ENCODE peak calls at places on chromosomes 12 and 14, in four cellular contexts. One of them, this sample, is unnamed.

GRCh38 chr12:122665759-122666158 is 37.4 kb downstream of the HCAR2 start:
- DNase-seq in body of pancreas: no peak
- DNase-seq in A549: no peak
- DNase-seq in erythroblast: no peak
- DNase-seq in this sample: no peak

GRCh38 chr12:91361864-91362263 is 179.2 kb upstream of the DCN start:
- DNase-seq in body of pancreas: no peak
- DNase-seq in A549: peak; percentile 55
- DNase-seq in erythroblast: peak; percentile 12
- DNase-seq in this sample: peak; percentile 9

GRCh38 chr14:81170104-81170828 is 50.5 kb downstream of the GTF2A1 start:
- DNase-seq in A549: peak; percentile 91
- DNase-seq in body of pancreas: peak; percentile 94
- DNase-seq in erythroblast: peak; percentile 93
- DNase-seq in this sample: peak; percentile 50

GRCh38 chr12:50276912-50277671 is 6.2 kb downstream of the LIMA1 start:
- DNase-seq in A549: no peak
- DNase-seq in erythroblast: no peak
- DNase-seq in body of pancreas: no peak
- DNase-seq in this sample: no peak

GRCh38 chr12:32437095-32437515 is 37.7 kb downstream of the FGD4 start:
- DNase-seq in A549: peak; percentile 92
- DNase-seq in body of pancreas: no peak
- DNase-seq in erythroblast: no peak
- DNase-seq in this sample: peak; percentile 59

GRCh38 chr12:121916719-121917118 is 1.7 kb upstream of the CFAP251 start:
- DNase-seq in A549: peak; percentile 62
- DNase-seq in erythroblast: peak; percentile 12
- DNase-seq in body of pancreas: no peak
- DNase-seq in this sample: no peak

GRCh38 chr12:63163542-63163941 is 12.5 kb upstream of the AVPR1A start:
- DNase-seq in erythroblast: no peak
- DNase-seq in body of pancreas: no peak
- DNase-seq in A549: no peak
- DNase-seq in this sample: no peak

GRCh38 chr12:118058881-118059644 is 1.9 kb downstream of the WSB2 start:
- DNase-seq in A549: no peak
- DNase-seq in body of pancreas: no peak
- DNase-seq in erythroblast: no peak
- DNase-seq in this sample: no peak

DNA sequence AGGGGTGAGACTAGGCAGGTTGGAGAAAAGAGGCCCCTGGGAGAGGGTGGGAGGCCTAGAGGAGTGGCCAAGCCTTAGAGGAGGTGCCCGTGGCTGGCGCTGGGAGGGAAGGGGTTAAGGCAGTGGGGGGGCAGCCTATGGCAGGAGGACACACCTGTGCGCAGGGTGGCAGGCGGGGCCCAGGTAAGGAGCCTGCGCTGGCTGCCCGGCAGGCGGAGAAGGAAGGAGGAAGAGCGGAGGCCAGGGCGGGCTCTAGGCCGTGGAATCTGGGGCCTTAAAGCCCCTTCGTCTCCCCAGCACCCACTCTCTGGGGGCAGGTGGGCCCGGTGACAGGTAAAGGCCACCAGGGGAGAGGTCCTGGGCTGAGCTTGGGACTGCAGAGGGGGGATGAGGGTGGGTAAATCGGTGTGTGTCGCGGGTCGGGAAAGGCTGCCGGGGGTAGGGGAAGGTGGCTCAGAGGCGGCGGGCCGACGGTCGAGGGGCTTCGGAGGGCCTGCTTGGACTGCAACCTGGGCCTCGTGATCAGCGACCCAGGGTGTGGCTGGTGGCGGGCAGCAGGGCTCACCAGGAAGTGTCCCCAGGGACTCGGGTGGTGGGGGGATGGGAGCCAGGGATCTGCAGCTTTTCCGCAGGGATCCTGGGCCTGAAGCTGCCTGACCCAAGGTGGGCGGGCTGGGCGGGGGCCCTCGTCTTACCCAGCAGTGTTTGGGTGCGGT is 7.3 kb downstream of the PHB2 start:
- DNase-seq in A549: no peak
- DNase-seq in body of pancreas: peak; percentile 97
- DNase-seq in erythroblast: no peak
- DNase-seq in this sample: no peak
- TF ChIP-seq POLR2A in A549: no peak
- TF ChIP-seq POLR2A in body of pancreas: peak; percentile 99
- TF ChIP-seq POLR2A in erythroblast: no peak
- TF ChIP-seq POLR2A in this sample: no peak

DNA sequence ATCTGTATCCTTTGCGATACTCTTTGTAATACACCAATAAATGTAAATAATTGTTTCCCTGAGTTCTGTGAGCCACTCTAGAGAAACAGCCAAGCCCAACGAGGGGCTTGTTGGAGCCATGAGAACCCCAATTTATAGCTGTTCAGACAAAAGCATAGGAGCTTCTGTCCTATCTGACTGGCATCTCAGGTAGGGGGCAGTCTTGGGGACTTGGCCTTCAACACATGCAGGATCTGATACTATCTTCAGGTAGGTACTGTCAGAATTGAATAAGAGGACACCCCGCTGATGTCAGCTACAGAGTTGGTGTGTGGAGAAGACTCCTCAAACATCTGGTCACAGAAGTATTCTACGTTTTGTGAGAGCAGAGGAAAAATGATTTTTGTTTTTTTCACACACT is 25.3 kb downstream of the TXNDC16 start:
- DNase-seq in body of pancreas: no peak
- DNase-seq in A549: no peak
- DNase-seq in erythroblast: no peak
- DNase-seq in this sample: no peak
- TF ChIP-seq POLR2A in body of pancreas: no peak
- TF ChIP-seq POLR2A in A549: no peak
- TF ChIP-seq POLR2A in erythroblast: no peak
- TF ChIP-seq POLR2A in this sample: no peak

DNA sequence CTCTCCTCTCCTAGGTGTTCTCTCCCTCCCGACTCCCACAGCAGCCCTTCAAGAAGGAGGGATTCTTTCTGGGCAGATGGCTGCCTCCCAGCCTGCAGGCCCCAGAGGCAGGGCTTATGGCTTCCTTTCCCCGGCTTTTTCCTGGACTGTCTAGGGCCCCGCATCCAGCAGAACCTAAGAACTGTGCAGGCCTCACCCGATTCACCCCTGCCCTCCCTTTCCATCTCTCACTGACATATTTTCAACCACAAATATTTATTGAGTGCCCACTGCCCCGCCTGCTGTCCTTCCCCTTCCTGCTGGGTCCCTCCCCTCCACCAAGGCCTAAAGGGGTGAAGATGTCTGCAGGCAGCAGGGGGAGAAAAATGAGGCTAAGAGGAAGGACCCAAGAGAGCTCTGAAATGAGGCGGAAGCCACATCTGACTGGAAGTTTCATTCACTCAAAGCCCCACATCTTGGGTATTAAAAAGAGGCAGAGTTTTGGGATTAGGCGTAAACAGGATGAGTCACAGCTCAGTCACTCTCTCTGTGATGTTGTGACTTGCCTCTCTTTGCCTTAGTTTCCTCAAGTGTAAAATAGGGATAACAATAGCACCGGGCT is 2.9 kb downstream of the SCNN1A start:
- DNase-seq in erythroblast: no peak
- DNase-seq in A549: peak; percentile 94
- DNase-seq in body of pancreas: peak; percentile 49
- DNase-seq in this sample: peak; percentile 72
- TF ChIP-seq POLR2A in erythroblast: no peak
- TF ChIP-seq POLR2A in A549: no peak
- TF ChIP-seq POLR2A in body of pancreas: peak; percentile 42
- TF ChIP-seq POLR2A in this sample: no peak

GRCh38 chr12:54935235-54935951 is 49.2 kb downstream of the TESPA1 start:
- DNase-seq in body of pancreas: no peak
- DNase-seq in erythroblast: peak; percentile 55
- DNase-seq in A549: peak; percentile 84
- DNase-seq in this sample: peak; percentile 39

GRCh38 chr12:54933381-54933780 is 51.2 kb downstream of the TESPA1 start:
- DNase-seq in erythroblast: peak; percentile 50
- DNase-seq in A549: peak; percentile 12
- DNase-seq in body of pancreas: no peak
- DNase-seq in this sample: no peak

GRCh38 chr12:54932691-54933090 is 51.9 kb downstream of the TESPA1 start:
- DNase-seq in erythroblast: peak; percentile 25
- DNase-seq in body of pancreas: no peak
- DNase-seq in A549: peak; percentile 7
- DNase-seq in this sample: no peak

GRCh38 chr12:54936736-54937135 is 47.8 kb downstream of the TESPA1 start:
- DNase-seq in erythroblast: no peak
- DNase-seq in body of pancreas: no peak
- DNase-seq in A549: peak; percentile 13
- DNase-seq in this sample: no peak

DNA sequence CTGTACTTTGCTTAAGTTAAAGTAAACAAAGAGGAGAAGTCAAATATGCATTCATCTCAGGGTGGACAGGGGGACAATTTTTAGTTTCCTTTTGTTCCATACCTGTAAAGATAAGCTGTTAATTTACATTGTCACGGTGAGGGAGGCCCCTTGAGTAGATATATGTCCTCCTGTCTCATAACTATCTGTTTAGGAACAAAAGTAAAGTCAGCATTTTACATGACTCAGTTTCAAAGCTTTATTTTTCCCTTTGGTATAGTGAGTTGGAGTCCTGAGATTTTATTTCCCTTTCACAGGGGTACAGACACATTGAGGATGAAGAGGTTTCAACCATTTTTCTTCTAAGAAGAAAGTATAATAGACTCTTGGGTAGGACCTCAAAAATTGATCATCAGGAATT is 50.1 kb downstream of the TESPA1 start:
- DNase-seq in erythroblast: no peak
- DNase-seq in A549: no peak
- DNase-seq in body of pancreas: no peak
- DNase-seq in this sample: no peak
- TF ChIP-seq POLR2A in erythroblast: no peak
- TF ChIP-seq POLR2A in A549: no peak
- TF ChIP-seq POLR2A in body of pancreas: no peak
- TF ChIP-seq POLR2A in this sample: no peak

DNA sequence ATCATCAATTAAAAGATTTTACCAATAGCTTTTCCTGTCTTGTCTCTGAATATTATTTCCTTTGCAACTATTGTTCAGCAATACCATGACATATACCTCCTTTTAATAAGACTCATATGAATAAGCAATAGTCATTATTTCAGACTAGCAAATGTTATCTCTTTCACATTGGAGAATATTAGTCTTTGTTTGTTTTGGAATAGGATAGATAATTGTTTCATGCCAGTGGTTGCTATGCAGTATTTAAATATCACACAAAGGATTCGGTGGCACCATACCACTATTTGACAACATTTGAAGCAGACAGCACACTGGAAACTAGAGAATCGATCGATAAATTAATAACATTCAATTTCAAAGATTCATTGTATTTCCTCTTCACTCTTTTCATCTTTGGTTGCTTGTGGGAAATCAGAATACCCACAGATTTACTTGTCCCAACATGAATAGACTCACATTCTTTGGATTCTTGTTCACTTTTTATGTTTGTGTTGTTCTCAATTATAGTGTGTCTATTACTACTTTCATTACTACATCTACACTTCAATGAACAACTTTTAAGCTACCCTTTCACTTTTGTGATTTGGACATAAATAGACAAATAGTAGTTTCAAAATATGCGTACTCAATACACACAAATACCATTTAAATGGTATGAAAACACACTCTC is 42.7 kb upstream of the TBPL2 start:
- DNase-seq in body of pancreas: no peak
- DNase-seq in A549: no peak
- DNase-seq in erythroblast: no peak
- DNase-seq in this sample: no peak
- TF ChIP-seq POLR2A in body of pancreas: no peak
- TF ChIP-seq POLR2A in A549: no peak
- TF ChIP-seq POLR2A in erythroblast: no peak
- TF ChIP-seq POLR2A in this sample: no peak